ENCODE peak calls at places on chromosomes 13 and 19, in seven cellular contexts. One of them, this sample, is unnamed.

GRCh38 chr19:616276-616675 is 17.1 kb downstream of the POLRMT start:
- DNase-seq in CD8-positive, alpha-beta memory T cell: no peak
- DNase-seq in RCC 7860: no peak
- DNase-seq in NCI-H774: no peak
- DNase-seq in dorsolateral prefrontal cortex: no peak
- DNase-seq in ovary: no peak
- DNase-seq in stimulated activated CD4-positive, alpha-beta T cell treated with anti-CD3 and anti-CD28 coated beads, Interleukin-2, amount 100 ng/mL, for 48 hours: no peak
- DNase-seq in this sample: no peak

GRCh38 chr13:42279986-42280385 is 8.0 kb downstream of the AKAP11 start:
- DNase-seq in stimulated activated CD4-positive, alpha-beta T cell treated with anti-CD3 and anti-CD28 coated beads, Interleukin-2, amount 100 ng/mL, for 48 hours: no peak
- DNase-seq in CD8-positive, alpha-beta memory T cell: no peak
- DNase-seq in NCI-H774: no peak
- DNase-seq in dorsolateral prefrontal cortex: no peak
- DNase-seq in RCC 7860: no peak
- DNase-seq in ovary: no peak
- DNase-seq in this sample: no peak

GRCh38 chr13:87172166-87172825 is 498.9 kb upstream of the SLITRK5 start:
- DNase-seq in dorsolateral prefrontal cortex: no peak
- DNase-seq in NCI-H774: no peak
- DNase-seq in ovary: no peak
- DNase-seq in CD8-positive, alpha-beta memory T cell: no peak
- DNase-seq in stimulated activated CD4-positive, alpha-beta T cell treated with anti-CD3 and anti-CD28 coated beads, Interleukin-2, amount 100 ng/mL, for 48 hours: no peak
- DNase-seq in RCC 7860: no peak
- DNase-seq in this sample: no peak

GRCh38 chr13:75693227-75693626 is 57.1 kb downstream of the LMO7 start:
- DNase-seq in stimulated activated CD4-positive, alpha-beta T cell treated with anti-CD3 and anti-CD28 coated beads, Interleukin-2, amount 100 ng/mL, for 48 hours: no peak
- DNase-seq in ovary: no peak
- DNase-seq in dorsolateral prefrontal cortex: no peak
- DNase-seq in RCC 7860: no peak
- DNase-seq in CD8-positive, alpha-beta memory T cell: no peak
- DNase-seq in NCI-H774: no peak
- DNase-seq in this sample: no peak

GRCh38 chr19:1956143-1956537 is 15.2 kb downstream of the CSNK1G2 start:
- DNase-seq in CD8-positive, alpha-beta memory T cell: no peak
- DNase-seq in dorsolateral prefrontal cortex: no peak
- DNase-seq in NCI-H774: no peak
- DNase-seq in ovary: no peak
- DNase-seq in stimulated activated CD4-positive, alpha-beta T cell treated with anti-CD3 and anti-CD28 coated beads, Interleukin-2, amount 100 ng/mL, for 48 hours: no peak
- DNase-seq in RCC 7860: no peak
- DNase-seq in this sample: no peak

GRCh38 chr19:50817941-50818858 is 5.4 kb downstream of the KLK1 start:
- DNase-seq in NCI-H774: peak
- DNase-seq in RCC 7860: no peak
- DNase-seq in ovary: no peak
- DNase-seq in dorsolateral prefrontal cortex: no peak
- DNase-seq in CD8-positive, alpha-beta memory T cell: no peak
- DNase-seq in stimulated activated CD4-positive, alpha-beta T cell treated with anti-CD3 and anti-CD28 coated beads, Interleukin-2, amount 100 ng/mL, for 48 hours: peak
- DNase-seq in this sample: no peak

GRCh38 chr19:23075031-23075733 is 41.6 kb upstream of the ZNF730 start:
- DNase-seq in NCI-H774: peak
- DNase-seq in CD8-positive, alpha-beta memory T cell: no peak
- DNase-seq in RCC 7860: no peak
- DNase-seq in stimulated activated CD4-positive, alpha-beta T cell treated with anti-CD3 and anti-CD28 coated beads, Interleukin-2, amount 100 ng/mL, for 48 hours: no peak
- DNase-seq in ovary: peak
- DNase-seq in dorsolateral prefrontal cortex: peak
- DNase-seq in this sample: no peak

GRCh38 chr13:43994999-43995859 is 115.5 kb downstream of the LACC1 start:
- DNase-seq in NCI-H774: no peak
- DNase-seq in CD8-positive, alpha-beta memory T cell: no peak
- DNase-seq in dorsolateral prefrontal cortex: no peak
- DNase-seq in ovary: no peak
- DNase-seq in stimulated activated CD4-positive, alpha-beta T cell treated with anti-CD3 and anti-CD28 coated beads, Interleukin-2, amount 100 ng/mL, for 48 hours: no peak
- DNase-seq in RCC 7860: no peak
- DNase-seq in this sample: no peak

GRCh38 chr19:7781157-7781556 is 18.1 kb downstream of the CLEC4M start:
- DNase-seq in RCC 7860: no peak
- DNase-seq in CD8-positive, alpha-beta memory T cell: no peak
- DNase-seq in NCI-H774: no peak
- DNase-seq in ovary: no peak
- DNase-seq in dorsolateral prefrontal cortex: no peak
- DNase-seq in stimulated activated CD4-positive, alpha-beta T cell treated with anti-CD3 and anti-CD28 coated beads, Interleukin-2, amount 100 ng/mL, for 48 hours: no peak
- DNase-seq in this sample: peak

GRCh38 chr19:8361921-8362793 is 1.8 kb upstream of the ANGPTL4 start:
- DNase-seq in ovary: peak
- DNase-seq in RCC 7860: peak
- DNase-seq in stimulated activated CD4-positive, alpha-beta T cell treated with anti-CD3 and anti-CD28 coated beads, Interleukin-2, amount 100 ng/mL, for 48 hours: no peak
- DNase-seq in CD8-positive, alpha-beta memory T cell: no peak
- DNase-seq in NCI-H774: peak
- DNase-seq in dorsolateral prefrontal cortex: peak
- DNase-seq in this sample: peak

GRCh38 chr13:45500492-45501174 is 35.9 kb downstream of the COG3 start:
- DNase-seq in stimulated activated CD4-positive, alpha-beta T cell treated with anti-CD3 and anti-CD28 coated beads, Interleukin-2, amount 100 ng/mL, for 48 hours: no peak
- DNase-seq in NCI-H774: no peak
- DNase-seq in ovary: no peak
- DNase-seq in RCC 7860: peak
- DNase-seq in dorsolateral prefrontal cortex: no peak
- DNase-seq in CD8-positive, alpha-beta memory T cell: no peak
- DNase-seq in this sample: no peak

GRCh38 chr19:2084993-2085720 is 11.0 kb downstream of the MOB3A start:
- DNase-seq in ovary: no peak
- DNase-seq in dorsolateral prefrontal cortex: no peak
- DNase-seq in NCI-H774: no peak
- DNase-seq in stimulated activated CD4-positive, alpha-beta T cell treated with anti-CD3 and anti-CD28 coated beads, Interleukin-2, amount 100 ng/mL, for 48 hours: peak
- DNase-seq in CD8-positive, alpha-beta memory T cell: peak
- DNase-seq in RCC 7860: peak
- DNase-seq in this sample: no peak

GRCh38 chr19:33677745-33678426 is 56.1 kb downstream of the CHST8 start:
- DNase-seq in NCI-H774: no peak
- DNase-seq in RCC 7860: no peak
- DNase-seq in dorsolateral prefrontal cortex: peak
- DNase-seq in CD8-positive, alpha-beta memory T cell: no peak
- DNase-seq in ovary: no peak
- DNase-seq in stimulated activated CD4-positive, alpha-beta T cell treated with anti-CD3 and anti-CD28 coated beads, Interleukin-2, amount 100 ng/mL, for 48 hours: no peak
- DNase-seq in this sample: peak

GRCh38 chr13:23674795-23675640 is 104.8 kb downstream of the TNFRSF19 start:
- DNase-seq in CD8-positive, alpha-beta memory T cell: no peak
- DNase-seq in ovary: no peak
- DNase-seq in dorsolateral prefrontal cortex: no peak
- DNase-seq in stimulated activated CD4-positive, alpha-beta T cell treated with anti-CD3 and anti-CD28 coated beads, Interleukin-2, amount 100 ng/mL, for 48 hours: no peak
- DNase-seq in RCC 7860: peak
- DNase-seq in NCI-H774: no peak
- DNase-seq in this sample: no peak

GRCh38 chr13:112113851-112114250 is 46.9 kb downstream of the SOX1 start:
- DNase-seq in stimulated activated CD4-positive, alpha-beta T cell treated with anti-CD3 and anti-CD28 coated beads, Interleukin-2, amount 100 ng/mL, for 48 hours: no peak
- DNase-seq in CD8-positive, alpha-beta memory T cell: no peak
- DNase-seq in NCI-H774: peak
- DNase-seq in ovary: no peak
- DNase-seq in dorsolateral prefrontal cortex: peak
- DNase-seq in RCC 7860: no peak
- DNase-seq in this sample: peak

This sample was measured in mesenteric fat pad.